ENCODE peak calls at places on chromosomes 5 and 9, in seven cellular contexts. I, T, O, B, G, F and N are unnamed samples.
A peak's percentile ranks its signal among the peaks of the same experiment; 100 is the strongest.

GRCh38 chr5:68730220-68731010 is 363.4 kb upstream of the SLC30A5 start:
- DNase-seq in I (peak; percentile 62), T (no peak), O (peak; percentile 87), B (no peak), G (no peak), F (peak; percentile 67), N (peak; percentile 62)

GRCh38 chr5:4095918-4096630 is 500.4 kb downstream of the IRX1 start:
- DNase-seq in I (no peak), T (no peak), O (peak; percentile 44), B (no peak), G (no peak), F (no peak), N (peak; percentile 64)

GRCh38 chr9:69319324-69320040 is 5.5 kb upstream of the ENTREP1 start:
- DNase-seq in I (no peak), T (no peak), O (no peak), B (no peak), G (no peak), F (no peak), N (peak; percentile 49)

GRCh38 chr5:33257807-33258491 is 182.8 kb upstream of the TARS1 start:
- DNase-seq in I (no peak), T (no peak), O (peak; percentile 91), B (no peak), G (no peak), F (no peak), N (peak; percentile 66)

GRCh38 chr9:135392511-135392910 is 87.1 kb upstream of the PPP1R26 start:
- DNase-seq in I (no peak), T (no peak), O (no peak), B (no peak), G (no peak), F (no peak), N (no peak)

GRCh38 chr5:87411586-87412416 is 929 bp downstream of the CCNH start:
- DNase-seq in I (peak; percentile 59), T (no peak), O (peak; percentile 76), B (no peak), G (no peak), F (peak; percentile 64), N (peak; percentile 11)

GRCh38 chr9:21933865-21934264 is 60.3 kb downstream of the CDKN2A start:
- DNase-seq in I (no peak), T (no peak), O (peak; percentile 53), B (no peak), G (no peak), F (no peak), N (no peak)

GRCh38 chr5:54821445-54822330 is 163.7 kb downstream of the ESM1 start:
- DNase-seq in I (no peak), T (no peak), O (no peak), B (no peak), G (no peak), F (no peak), N (no peak)

GRCh38 chr5:138706655-138707480 is 46.4 kb upstream of the CTNNA1 start:
- DNase-seq in I (peak; percentile 42), T (no peak), O (peak; percentile 89), B (no peak), G (no peak), F (peak; percentile 82), N (no peak)

GRCh38 chr5:14218011-14218410 is 74.9 kb downstream of the TRIO start:
- DNase-seq in I (no peak), T (no peak), O (no peak), B (no peak), G (no peak), F (no peak), N (no peak)
- H3K4me1 ChIP-seq in I (peaks cover 31% of the 10 kb centered on the region), T (no peaks in the 10 kb centered on the region), O (peaks cover 22% of the 10 kb centered on the region), B (no peaks in the 10 kb centered on the region), G (peaks cover 24% of the 10 kb centered on the region), F (no peaks in the 10 kb centered on the region), N (peaks cover 6% of the 10 kb centered on the region)

GRCh38 chr5:92659246-92659645 is 921.8 kb downstream of the NR2F1-AS1 start:
- DNase-seq in I (no peak), T (no peak), O (peak; percentile 51), B (no peak), G (no peak), F (no peak), N (no peak)
- H3K4me3 ChIP-seq in I (no peak overlapping the region), T (no peak overlapping the region), O (no peak overlapping the region), B (no peak overlapping the region), G (no peak overlapping the region), F (no peak overlapping the region), N (no peak overlapping the region)

DNA sequence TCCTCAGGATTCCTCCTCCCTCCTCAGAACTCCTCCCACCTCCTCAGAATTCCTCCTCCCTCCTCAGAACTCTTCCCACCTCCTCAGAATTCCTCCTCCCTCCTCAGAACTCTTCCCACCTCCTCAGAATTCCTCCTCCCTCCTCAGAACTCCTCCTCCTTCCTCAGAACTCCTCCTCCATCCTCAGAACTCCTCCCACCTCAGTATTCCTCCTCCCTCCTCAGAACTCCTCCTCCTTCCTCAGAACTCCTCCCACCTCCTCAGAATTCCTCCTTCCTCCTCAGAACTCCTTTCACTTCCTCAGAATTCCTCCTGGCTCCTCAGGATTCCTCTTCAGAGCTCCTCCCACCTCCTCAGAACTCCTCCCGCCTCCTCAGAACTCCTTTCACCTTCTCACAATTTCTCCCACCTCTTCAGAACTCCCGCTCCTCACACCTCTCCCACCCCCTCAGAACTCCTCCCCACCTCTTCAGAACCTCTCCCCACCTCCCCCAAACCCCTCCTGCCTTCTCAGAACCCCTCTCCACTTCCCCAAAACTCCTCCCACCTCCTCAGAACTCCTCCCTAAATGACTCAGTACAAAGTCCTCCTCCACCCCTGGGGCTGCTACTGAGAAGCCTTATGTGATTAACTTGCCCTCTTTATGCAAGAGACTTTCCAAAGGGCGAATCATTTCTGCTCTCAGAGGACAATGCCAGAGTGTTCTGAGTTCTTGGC is 23.2 kb downstream of the SLC46A2 start:
- DNase-seq in I (peak; percentile 57), T (no peak), O (peak; percentile 77), B (no peak), G (peak; percentile 69), F (no peak), N (no peak)
- H3K27ac ChIP-seq in I (peak overlapping the region; percentile 86), T (no peak overlapping the region), O (peak overlapping the region; percentile 30), B (peak overlapping the region; percentile 61), G (peak overlapping the region; percentile 52), F (no peak overlapping the region), N (no peak overlapping the region)

GRCh38 chr5:141615991-141616715 is 2.6 kb downstream of the DIAPH1 start:
- DNase-seq in I (no peak), T (no peak), O (no peak), B (no peak), G (no peak), F (no peak), N (no peak)
- H3K4me1 ChIP-seq in I (peaks cover 12% of the 10 kb centered on the region), T (peaks cover 65% of the 10 kb centered on the region), O (no peaks in the 10 kb centered on the region), B (peaks cover 17% of the 10 kb centered on the region), G (peaks cover 22% of the 10 kb centered on the region), F (no peaks in the 10 kb centered on the region), N (peaks cover 8% of the 10 kb centered on the region)

DNA sequence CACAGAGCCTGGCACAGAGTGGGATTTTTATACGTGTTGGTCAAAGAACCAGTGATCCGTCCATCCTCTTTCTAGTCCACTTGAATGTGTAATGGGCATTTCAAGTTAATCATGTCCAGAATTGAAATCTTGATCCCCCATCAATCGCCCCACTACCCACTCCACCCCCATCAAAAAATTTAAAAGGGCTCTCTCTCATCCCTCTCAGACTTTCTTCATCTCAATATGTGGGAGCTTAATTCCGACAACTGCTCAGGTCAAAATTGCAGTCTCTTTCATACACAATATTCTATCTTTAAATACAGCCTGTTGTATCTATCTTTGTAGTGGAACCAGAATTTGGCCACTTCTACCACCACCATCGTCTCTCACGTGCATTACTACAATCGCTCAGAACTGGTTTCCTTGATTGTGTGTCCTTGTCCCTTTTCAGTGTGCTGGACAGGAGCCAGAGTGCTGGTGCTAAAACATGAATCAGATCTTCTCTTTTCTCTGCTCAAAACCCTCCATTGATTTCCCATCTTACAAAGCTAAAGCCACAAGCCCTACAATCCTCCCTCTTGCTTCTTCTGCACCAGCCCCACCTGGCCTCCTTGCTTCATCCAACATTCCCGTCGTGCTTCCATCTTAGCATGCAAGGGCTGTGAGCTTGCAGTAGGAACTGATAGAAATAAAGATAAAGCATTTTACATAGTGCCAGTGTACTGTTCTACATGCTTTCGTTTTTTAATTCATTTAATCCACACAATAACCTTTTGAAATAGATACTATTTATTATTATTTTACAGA is 830 bp upstream of the KIF3A start:
- DNase-seq in I (no peak), T (no peak), O (no peak), B (no peak), G (no peak), F (no peak), N (no peak)
- H3K4me3 ChIP-seq in I (no peak overlapping the region), T (peak overlapping the region; percentile 81), O (peak overlapping the region; percentile 87), B (no peak overlapping the region), G (peak overlapping the region; percentile 69), F (no peak overlapping the region), N (peak overlapping the region; percentile 91)

GRCh38 chr9:38385896-38386295 is 6.6 kb upstream of the ALDH1B1 start:
- DNase-seq in I (no peak), T (no peak), O (no peak), B (no peak), G (no peak), F (no peak), N (no peak)
- H3K27ac ChIP-seq in I (peak overlapping the region; percentile 55), T (no peak overlapping the region), O (no peak overlapping the region), B (peak overlapping the region; percentile 54), G (no peak overlapping the region), F (no peak overlapping the region), N (peak overlapping the region; percentile 93)

GRCh38 chr5:104375345-104375744 is 812.8 kb upstream of the NUDT12 start:
- DNase-seq in I (no peak), T (no peak), O (no peak), B (no peak), G (no peak), F (no peak), N (no peak)
- H3K4me1 ChIP-seq in I (peaks cover 5% of the 10 kb centered on the region), T (no peaks in the 10 kb centered on the region), O (no peaks in the 10 kb centered on the region), B (no peaks in the 10 kb centered on the region), G (no peaks in the 10 kb centered on the region), F (no peaks in the 10 kb centered on the region), N (no peaks in the 10 kb centered on the region)